ENCODE peak calls at places on chromosomes 11 and 22, in four cellular contexts. V, R, B and N are unnamed samples.

GRCh38 chr22:45844949-45845613 is 131.9 kb downstream of the WNT7B start:
- DNase-seq in R (no peak), V (no peak), B (no peak), N (no peak)

GRCh38 chr11:120330045-120330444 is 4.9 kb downstream of the TLCD5 start:
- DNase-seq in V (no peak), R (no peak), B (no peak), N (no peak)

GRCh38 chr11:126140106-126140931 is 71.1 kb downstream of the RPUSD4 start:
- DNase-seq in V (no peak), R (no peak), B (no peak), N (no peak)

GRCh38 chr22:48239461-48240164 is 1477.2 kb downstream of the TBC1D22A start:
- DNase-seq in R (no peak), B (no peak), V (no peak), N (no peak)

GRCh38 chr11:108958446-108959123 is 293.7 kb downstream of the DDX10 start:
- DNase-seq in R (no peak), B (no peak), V (peak), N (no peak)

GRCh38 chr11:14894657-14895598 is 2.9 kb upstream of the CYP2R1 start:
- DNase-seq in V (peak), B (no peak), R (no peak), N (no peak)

GRCh38 chr11:118033443-118033842 is 43.4 kb upstream of the TMPRSS4 start:
- DNase-seq in B (no peak), R (no peak), V (no peak), N (no peak)

GRCh38 chr11:25981998-25982397 is 349.9 kb upstream of the ANO3 start:
- DNase-seq in B (peak), V (peak), R (peak), N (no peak)

GRCh38 chr11:35798423-35798822 is 135.8 kb downstream of the TRIM44 start:
- DNase-seq in R (no peak), B (no peak), V (no peak), N (no peak)

GRCh38 chr11:36027731-36028130 is 83.9 kb downstream of the LDLRAD3 start:
- DNase-seq in V (no peak), R (no peak), B (no peak), N (no peak)

GRCh38 chr11:111996129-111996528 is 29.1 kb upstream of the DLAT start:
- DNase-seq in R (no peak), B (no peak), V (no peak), N (no peak)

GRCh38 chr22:46443850-46444389 is 93.5 kb downstream of the CELSR1 start:
- DNase-seq in R (peak), V (no peak), B (no peak), N (no peak)

GRCh38 chr22:45647532-45648225 is 24.0 kb upstream of the ATXN10 start:
- DNase-seq in B (no peak), R (no peak), V (no peak), N (no peak)

GRCh38 chr11:86486261-86487030 is 111.8 kb downstream of the CCDC81 start:
- DNase-seq in V (no peak), R (no peak), B (no peak), N (no peak)

GRCh38 chr11:47270331-47271271 is 668 bp downstream of the MADD start:
- DNase-seq in B (no peak), V (peak), R (peak), N (no peak)

GRCh38 chr11:83070044-83070877 is 1.4 kb downstream of the RAB30 start:
- DNase-seq in R (no peak), B (no peak), V (peak), N (peak)

GRCh38 chr22:20238567-20239062 is 29.5 kb downstream of the RTN4R start:
- DNase-seq in V (peak), R (peak), B (no peak), N (peak)

GRCh38 chr11:46348566-46348981 is 1.3 kb downstream of the DGKZ start:
- DNase-seq in V (no peak), R (no peak), B (no peak), N (no peak)

GRCh38 chr11:45684440-45684839 is 19.0 kb upstream of the CHST1 start:
- DNase-seq in V (no peak), R (no peak), B (no peak), N (no peak)

GRCh38 chr11:73265853-73266643 is 6.1 kb upstream of the P2RY6 start:
- DNase-seq in B (no peak), R (no peak), V (no peak), N (no peak)

GRCh38 chr11:73184953-73185671 is 33.0 kb upstream of the P2RY2 start:
- DNase-seq in B (no peak), V (peak), R (peak), N (peak)

GRCh38 chr22:48300877-48301276 is 1526.8 kb downstream of the BRD1 start:
- DNase-seq in B (no peak), R (no peak), V (no peak), N (no peak)

GRCh38 chr11:8566613-8567210 is 27.3 kb downstream of the STK33 start:
- DNase-seq in V (peak), B (peak), R (peak), N (no peak)

GRCh38 chr11:133927690-133928627 is 28.8 kb downstream of the IGSF9B start:
- DNase-seq in V (peak), B (no peak), R (peak), N (peak)

GRCh38 chr11:504053-504993 is 2.7 kb downstream of the RNH1 start:
- DNase-seq in B (no peak), V (peak), R (no peak), N (no peak)

GRCh38 chr22:25645266-25645665 is 80.8 kb downstream of the GRK3 start:
- DNase-seq in B (no peak), V (no peak), R (no peak), N (no peak)

GRCh38 chr11:128391809-128392208 is 195.5 kb downstream of the ETS1 start:
- DNase-seq in B (no peak), R (no peak), V (no peak), N (no peak)

GRCh38 chr11:134260503-134260902 is 7.1 kb downstream of the ACAD8 start:
- DNase-seq in R (no peak), B (no peak), V (no peak), N (no peak)

GRCh38 chr11:75533843-75534242 is 8.1 kb upstream of the GDPD5 start:
- DNase-seq in V (no peak), R (no peak), B (no peak), N (no peak)

GRCh38 chr22:25131198-25131887 is 68.3 kb upstream of the CRYBB3 start:
- DNase-seq in B (no peak), R (no peak), V (no peak), N (no peak)

GRCh38 chr11:108793138-108793537 is 128.3 kb downstream of the DDX10 start:
- DNase-seq in B (no peak), R (no peak), V (no peak), N (no peak)

GRCh38 chr11:96187779-96188624 is 155.0 kb downstream of the MAML2 start:
- DNase-seq in B (no peak), R (peak), V (no peak), N (no peak)

GRCh38 chr22:43996170-43996980 is 27.7 kb upstream of the PARVB start:
- DNase-seq in V (no peak), B (peak), R (no peak), N (no peak)

DNA sequence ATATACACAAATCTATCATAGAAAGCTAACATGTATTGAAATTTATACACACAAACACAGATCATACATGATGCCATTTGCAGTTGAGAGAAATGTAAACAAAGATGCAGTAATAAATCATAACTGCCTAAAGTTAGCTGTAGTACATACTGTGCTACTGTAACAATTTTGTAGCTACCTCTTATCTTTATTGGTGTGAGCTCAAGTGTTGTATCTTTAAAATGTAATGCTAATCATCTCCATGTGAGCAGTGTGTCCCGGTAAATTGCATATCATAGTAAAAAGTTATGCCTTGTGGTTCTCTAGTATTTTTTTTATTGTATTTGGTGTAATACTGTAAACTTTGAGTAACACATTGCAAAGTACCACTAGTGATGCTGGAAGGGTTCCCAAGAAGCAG is 16.8 kb upstream of the PITPNB start:
- DNase-seq in B (no peak), V (no peak), R (no peak), N (no peak)
- TF ChIP-seq USF2 in B (no peak), V (no peak), R (no peak), N (no peak)

DNA sequence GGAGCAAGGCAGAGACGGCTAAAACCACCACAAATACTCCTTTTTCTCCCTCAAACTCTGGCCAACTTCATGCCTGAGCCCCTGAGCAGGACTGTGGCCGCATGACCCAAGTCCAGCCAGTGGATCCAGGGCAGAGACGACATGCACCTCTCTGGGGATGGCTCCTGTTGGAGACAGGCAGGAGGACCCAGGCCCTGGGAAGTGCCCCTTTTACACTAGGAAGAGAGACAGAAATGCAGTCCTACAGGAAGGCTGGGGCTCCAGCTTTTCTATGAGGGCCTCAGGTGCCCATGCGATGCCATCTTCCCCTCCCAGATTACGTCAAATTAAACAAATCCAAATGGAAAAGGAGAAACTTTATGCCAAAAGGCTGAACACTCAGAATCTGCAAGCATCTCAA is 498.0 kb downstream of the BRD1 start:
- DNase-seq in R (no peak), B (no peak), V (no peak), N (no peak)
- TF ChIP-seq CREM in R (no peak), B (no peak), V (no peak), N (no peak)

DNA sequence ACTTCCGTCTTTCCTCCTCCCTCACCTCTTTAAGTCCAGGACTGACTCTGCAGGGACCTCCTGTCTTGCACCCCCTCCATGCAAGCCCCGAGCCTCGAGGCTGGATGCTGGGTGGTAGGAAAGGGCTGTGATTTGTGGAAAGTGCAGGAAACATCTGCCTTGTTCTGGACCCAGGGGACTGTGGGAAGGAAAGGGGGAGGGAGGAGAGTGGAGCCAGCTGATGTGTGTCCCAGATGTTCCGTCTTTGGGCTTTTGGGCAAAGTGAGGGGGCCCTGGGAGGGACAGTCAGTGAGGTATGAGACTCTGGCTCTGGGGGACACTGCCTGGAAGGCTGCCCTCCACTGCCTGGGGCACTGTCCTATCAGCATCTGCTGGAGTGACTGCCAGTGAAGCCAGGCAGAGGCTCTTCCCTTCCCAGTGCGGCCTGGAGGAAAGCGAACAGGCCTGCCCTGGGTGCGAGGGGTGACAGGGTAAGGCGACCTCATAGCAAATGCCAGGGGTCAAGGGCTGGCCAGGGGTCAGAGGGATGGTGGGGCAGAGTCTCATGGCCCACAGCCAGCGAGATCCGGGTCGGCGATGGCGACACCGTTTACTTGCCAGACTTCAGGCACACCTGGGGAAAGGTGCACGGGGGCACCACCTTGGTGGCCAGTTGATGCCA is 1.7 kb downstream of the MRGPRD start:
- DNase-seq in V (no peak), R (no peak), B (no peak), N (peak)
- TF ChIP-seq SP1 in V (no peak), R (no peak), B (no peak), N (no peak)

GRCh38 chr22:40377931-40378330 is 7.5 kb downstream of the SGSM3 start:
- DNase-seq in R (no peak), B (no peak), V (no peak), N (no peak)
- TF ChIP-seq USF2 in R (no peak), B (no peak), V (no peak), N (no peak)

GRCh38 chr11:27619039-27619438 is 81.2 kb downstream of the BDNF start:
- DNase-seq in B (no peak), R (no peak), V (no peak), N (no peak)

GRCh38 chr11:27616711-27617110 is 83.5 kb downstream of the BDNF start:
- DNase-seq in B (no peak), V (no peak), R (no peak), N (no peak)

GRCh38 chr11:27619936-27620335 is 80.3 kb downstream of the BDNF start:
- DNase-seq in R (no peak), B (no peak), V (no peak), N (no peak)

GRCh38 chr11:27615833-27616232 is 84.4 kb downstream of the BDNF start:
- DNase-seq in R (no peak), V (no peak), B (no peak), N (no peak)

GRCh38 chr11:27618591-27618990 is 81.7 kb downstream of the BDNF start:
- DNase-seq in B (no peak), R (no peak), V (no peak), N (no peak)
- TF ChIP-seq CREM in B (no peak), R (no peak), V (no peak), N (no peak)

DNA sequence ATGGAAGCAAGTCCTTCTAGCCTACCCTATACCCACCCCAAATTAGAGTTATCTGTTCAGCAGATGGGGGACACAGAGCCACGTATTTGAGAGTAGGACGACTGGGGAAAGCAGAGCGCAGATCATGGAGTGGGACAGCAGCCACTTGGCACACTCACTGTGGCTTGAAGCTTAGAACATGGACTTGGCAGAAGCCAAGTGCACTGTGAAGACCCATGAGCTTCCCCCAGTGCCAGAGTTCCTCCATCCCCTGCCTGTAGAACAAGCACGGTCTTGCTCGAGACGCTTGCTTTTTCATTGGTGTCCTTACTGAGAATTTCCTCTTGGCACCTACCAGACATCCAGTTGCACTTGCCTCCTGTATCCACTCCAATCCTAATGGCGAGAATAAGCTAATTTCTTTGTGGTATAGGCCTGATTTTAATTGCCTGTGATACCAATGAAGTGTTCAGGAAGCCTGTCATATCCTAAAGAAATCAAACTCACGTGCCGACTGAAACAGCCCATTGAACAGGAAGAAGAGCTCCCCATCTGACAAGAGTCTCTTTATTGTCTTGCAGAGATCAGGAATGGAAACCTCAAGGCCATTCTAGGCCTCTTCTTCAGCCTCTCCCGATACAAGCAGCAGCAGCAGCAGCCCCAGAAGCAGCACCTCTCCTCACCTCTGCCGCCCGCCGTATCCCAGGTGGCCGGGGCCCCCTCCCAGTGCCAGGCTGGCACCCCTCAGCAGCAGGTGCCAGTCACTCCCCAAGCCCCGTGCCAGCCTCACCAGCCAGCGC is 166.9 kb downstream of the NAV2 start:
- DNase-seq in R (no peak), B (no peak), V (no peak), N (no peak)
- TF ChIP-seq SP1 in R (no peak), B (no peak), V (no peak), N (no peak)

DNA sequence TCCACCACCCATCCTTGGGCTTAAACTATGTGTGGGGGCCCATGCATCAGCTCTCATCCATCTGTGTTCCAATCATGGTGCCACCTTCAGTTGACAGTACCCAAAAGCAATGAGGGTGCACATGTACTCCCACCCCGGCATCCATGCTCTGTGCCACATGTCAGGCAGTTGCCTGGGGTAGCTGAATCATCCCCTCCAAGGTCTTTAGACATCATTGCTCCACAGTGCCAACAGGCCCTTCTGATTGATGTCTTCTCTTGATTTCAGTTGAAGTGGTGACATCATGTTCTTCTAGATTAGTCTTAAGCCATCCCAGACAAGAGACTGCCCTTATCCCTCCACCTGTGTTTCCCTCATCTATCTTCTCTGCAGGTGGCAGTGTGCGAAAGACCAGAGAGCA is 42.5 kb downstream of the TMPRSS5 start:
- DNase-seq in B (no peak), V (peak), R (no peak), N (no peak)
- TF ChIP-seq USF2 in B (no peak), V (no peak), R (no peak), N (no peak)